ENCODE peak calls at places on chromosomes 11 and 22, in six cellular contexts. One of them, this sample, is unnamed.

GRCh38 chr11:76577199-76577920 is 93.2 kb downstream of the LRRC32 start:
- DNase-seq in HepG2: no peak
- DNase-seq in GM12878: no peak
- DNase-seq in IMR-90: peak
- DNase-seq in A549: peak
- DNase-seq in K562: no peak
- DNase-seq in this sample: no peak

GRCh38 chr22:46756097-46756496 is 6.4 kb upstream of the TBC1D22A start:
- DNase-seq in IMR-90: no peak
- DNase-seq in GM12878: no peak
- DNase-seq in K562: peak
- DNase-seq in A549: no peak
- DNase-seq in HepG2: no peak
- DNase-seq in this sample: no peak

GRCh38 chr11:86172894-86173293 is 71.7 kb upstream of the EED start:
- DNase-seq in HepG2: no peak
- DNase-seq in GM12878: no peak
- DNase-seq in K562: peak
- DNase-seq in IMR-90: peak
- DNase-seq in A549: no peak
- DNase-seq in this sample: no peak

GRCh38 chr11:96464695-96465307 is 75.0 kb downstream of the JRKL start:
- DNase-seq in HepG2: peak
- DNase-seq in K562: peak
- DNase-seq in A549: peak
- DNase-seq in IMR-90: peak
- DNase-seq in GM12878: peak
- DNase-seq in this sample: peak

GRCh38 chr11:11657101-11657935 is 35.5 kb upstream of the GALNT18 start:
- DNase-seq in K562: no peak
- DNase-seq in IMR-90: no peak
- DNase-seq in GM12878: no peak
- DNase-seq in HepG2: no peak
- DNase-seq in A549: no peak
- DNase-seq in this sample: no peak

GRCh38 chr11:122202951-122203456 is 87.0 kb upstream of the BLID start:
- DNase-seq in HepG2: peak
- DNase-seq in A549: peak
- DNase-seq in IMR-90: peak
- DNase-seq in K562: peak
- DNase-seq in GM12878: no peak
- DNase-seq in this sample: peak

GRCh38 chr11:776459-777287 is 614 bp downstream of the GATD1 start:
- DNase-seq in IMR-90: no peak
- DNase-seq in GM12878: no peak
- DNase-seq in K562: peak
- DNase-seq in A549: no peak
- DNase-seq in HepG2: no peak
- DNase-seq in this sample: peak

GRCh38 chr11:116217006-116217405 is 555.8 kb downstream of the BUD13 start:
- DNase-seq in K562: peak
- DNase-seq in A549: peak
- DNase-seq in HepG2: peak
- DNase-seq in IMR-90: peak
- DNase-seq in GM12878: no peak
- DNase-seq in this sample: peak

GRCh38 chr11:34512810-34513673 is 552 bp downstream of the ELF5 start:
- DNase-seq in GM12878: peak
- DNase-seq in HepG2: peak
- DNase-seq in K562: peak
- DNase-seq in IMR-90: peak
- DNase-seq in A549: peak
- DNase-seq in this sample: peak
- TF ChIP-seq BHLHE40 in GM12878: no peak
- TF ChIP-seq BHLHE40 in HepG2: no peak
- TF ChIP-seq BHLHE40 in K562: no peak
- TF ChIP-seq BHLHE40 in IMR-90: no peak
- TF ChIP-seq BHLHE40 in A549: no peak
- TF ChIP-seq BHLHE40 in this sample: no peak

GRCh38 chr11:129225190-129225589 is 33.1 kb upstream of the ARHGAP32 start:
- DNase-seq in GM12878: no peak
- DNase-seq in HepG2: no peak
- DNase-seq in A549: no peak
- DNase-seq in IMR-90: peak
- DNase-seq in K562: no peak
- DNase-seq in this sample: no peak

GRCh38 chr11:129222158-129222557 is 30.0 kb upstream of the ARHGAP32 start:
- DNase-seq in HepG2: no peak
- DNase-seq in K562: no peak
- DNase-seq in IMR-90: no peak
- DNase-seq in A549: no peak
- DNase-seq in GM12878: no peak
- DNase-seq in this sample: no peak

GRCh38 chr11:129224538-129224937 is 32.4 kb upstream of the ARHGAP32 start:
- DNase-seq in GM12878: no peak
- DNase-seq in HepG2: no peak
- DNase-seq in K562: no peak
- DNase-seq in IMR-90: no peak
- DNase-seq in A549: no peak
- DNase-seq in this sample: no peak

GRCh38 chr11:129223260-129223659 is 31.1 kb upstream of the ARHGAP32 start:
- DNase-seq in K562: no peak
- DNase-seq in HepG2: no peak
- DNase-seq in A549: no peak
- DNase-seq in GM12878: no peak
- DNase-seq in IMR-90: no peak
- DNase-seq in this sample: no peak

GRCh38 chr11:129223701-129224149 is 31.6 kb upstream of the ARHGAP32 start:
- DNase-seq in K562: no peak
- DNase-seq in A549: no peak
- DNase-seq in HepG2: no peak
- DNase-seq in IMR-90: peak
- DNase-seq in GM12878: no peak
- DNase-seq in this sample: no peak
- TF ChIP-seq BHLHE40 in K562: no peak
- TF ChIP-seq BHLHE40 in A549: no peak
- TF ChIP-seq BHLHE40 in HepG2: no peak
- TF ChIP-seq BHLHE40 in IMR-90: no peak
- TF ChIP-seq BHLHE40 in GM12878: no peak
- TF ChIP-seq BHLHE40 in this sample: no peak

GRCh38 chr22:32620992-32621391 is 146.4 kb downstream of the FBXO7 start:
- DNase-seq in GM12878: no peak
- DNase-seq in A549: peak
- DNase-seq in HepG2: peak
- DNase-seq in K562: no peak
- DNase-seq in IMR-90: no peak
- DNase-seq in this sample: peak

GRCh38 chr22:32617271-32617670 is 142.7 kb downstream of the FBXO7 start:
- DNase-seq in IMR-90: peak
- DNase-seq in K562: no peak
- DNase-seq in HepG2: no peak
- DNase-seq in GM12878: no peak
- DNase-seq in A549: no peak
- DNase-seq in this sample: no peak

GRCh38 chr22:32617883-32618282 is 143.3 kb downstream of the FBXO7 start:
- DNase-seq in A549: no peak
- DNase-seq in HepG2: no peak
- DNase-seq in GM12878: no peak
- DNase-seq in IMR-90: no peak
- DNase-seq in K562: no peak
- DNase-seq in this sample: no peak

GRCh38 chr22:32619614-32620426 is 145.2 kb downstream of the FBXO7 start:
- DNase-seq in IMR-90: peak
- DNase-seq in K562: no peak
- DNase-seq in GM12878: no peak
- DNase-seq in HepG2: peak
- DNase-seq in A549: peak
- DNase-seq in this sample: no peak

DNA sequence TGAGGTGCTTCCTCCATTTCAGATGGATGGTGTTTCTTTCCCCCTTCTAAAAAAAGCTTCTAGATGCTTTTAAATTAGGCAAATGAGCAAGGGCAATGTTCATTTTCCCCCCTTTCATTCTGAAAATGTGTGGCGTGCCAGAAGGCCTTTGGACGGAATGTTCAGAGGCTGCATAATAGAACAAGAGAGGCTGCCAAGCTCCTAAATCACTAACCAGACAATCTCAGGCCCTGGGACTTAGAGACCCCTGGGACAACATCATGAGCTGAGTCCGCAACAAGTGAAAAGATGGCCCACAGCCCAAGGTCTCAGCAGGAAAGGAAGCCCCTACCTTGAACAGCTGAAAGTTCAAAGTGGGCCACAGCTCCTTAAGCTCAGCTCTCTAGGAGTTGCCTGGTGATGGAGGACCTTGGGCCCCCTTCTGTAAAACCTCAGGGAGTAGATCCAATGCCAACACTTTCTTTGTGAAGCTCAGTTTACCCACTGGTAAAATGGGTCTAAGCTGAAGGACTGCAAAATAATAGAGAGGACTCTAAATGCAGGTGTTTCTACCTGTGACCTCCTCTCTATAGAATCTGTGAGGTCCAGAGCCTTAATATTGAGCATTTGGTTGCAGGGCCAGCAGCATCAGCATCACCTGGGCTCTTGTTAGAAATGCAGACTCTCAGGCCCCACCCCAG is 144.0 kb downstream of the FBXO7 start:
- DNase-seq in A549: no peak
- DNase-seq in HepG2: no peak
- DNase-seq in K562: no peak
- DNase-seq in GM12878: no peak
- DNase-seq in IMR-90: no peak
- DNase-seq in this sample: no peak
- TF ChIP-seq BHLHE40 in A549: no peak
- TF ChIP-seq BHLHE40 in HepG2: no peak
- TF ChIP-seq BHLHE40 in K562: no peak
- TF ChIP-seq BHLHE40 in GM12878: no peak
- TF ChIP-seq BHLHE40 in IMR-90: no peak
- TF ChIP-seq BHLHE40 in this sample: no peak

GRCh38 chr11:129533395-129533794 is 157.7 kb downstream of the BARX2 start:
- DNase-seq in HepG2: no peak
- DNase-seq in A549: no peak
- DNase-seq in IMR-90: no peak
- DNase-seq in K562: no peak
- DNase-seq in GM12878: no peak
- DNase-seq in this sample: no peak

GRCh38 chr11:129530154-129530895 is 154.7 kb downstream of the BARX2 start:
- DNase-seq in A549: no peak
- DNase-seq in K562: no peak
- DNase-seq in IMR-90: no peak
- DNase-seq in HepG2: peak
- DNase-seq in GM12878: no peak
- DNase-seq in this sample: no peak

DNA sequence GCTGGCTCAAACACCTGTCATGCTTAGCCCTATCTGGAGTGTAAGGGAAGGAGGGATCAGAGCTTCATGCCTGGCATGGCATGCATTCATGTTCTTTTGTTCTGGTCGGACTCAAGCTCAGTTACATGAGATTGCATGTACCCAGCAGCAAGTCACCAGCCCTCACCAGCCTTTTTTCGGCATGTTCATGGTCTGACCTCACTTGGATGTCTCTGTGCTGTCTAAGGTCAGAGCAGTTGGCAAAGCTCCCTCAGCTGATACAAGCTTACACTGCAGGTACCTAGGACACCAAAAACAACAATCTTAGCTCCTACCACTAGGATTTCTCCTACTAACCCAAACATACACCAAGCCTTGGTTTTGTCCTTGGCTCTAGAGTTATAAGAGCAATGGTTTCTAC is 152.6 kb downstream of the BARX2 start:
- DNase-seq in A549: no peak
- DNase-seq in K562: no peak
- DNase-seq in HepG2: no peak
- DNase-seq in IMR-90: no peak
- DNase-seq in GM12878: no peak
- DNase-seq in this sample: no peak
- TF ChIP-seq BHLHE40 in A549: no peak
- TF ChIP-seq BHLHE40 in K562: no peak
- TF ChIP-seq BHLHE40 in HepG2: no peak
- TF ChIP-seq BHLHE40 in IMR-90: no peak
- TF ChIP-seq BHLHE40 in GM12878: no peak
- TF ChIP-seq BHLHE40 in this sample: no peak

GRCh38 chr11:61716478-61717285 is 35.8 kb upstream of the MYRF start:
- DNase-seq in IMR-90: no peak
- DNase-seq in GM12878: no peak
- DNase-seq in A549: no peak
- DNase-seq in K562: no peak
- DNase-seq in HepG2: no peak
- DNase-seq in this sample: no peak

GRCh38 chr11:61717286-61718033 is 35.0 kb upstream of the MYRF start:
- DNase-seq in K562: no peak
- DNase-seq in GM12878: no peak
- DNase-seq in IMR-90: no peak
- DNase-seq in HepG2: no peak
- DNase-seq in A549: no peak
- DNase-seq in this sample: no peak

GRCh38 chr11:61718613-61719302 is 33.7 kb upstream of the MYRF start:
- DNase-seq in GM12878: no peak
- DNase-seq in K562: peak
- DNase-seq in IMR-90: peak
- DNase-seq in HepG2: no peak
- DNase-seq in A549: no peak
- DNase-seq in this sample: peak

GRCh38 chr11:61719968-61720367 is 32.5 kb upstream of the MYRF start:
- DNase-seq in GM12878: no peak
- DNase-seq in IMR-90: no peak
- DNase-seq in A549: no peak
- DNase-seq in HepG2: no peak
- DNase-seq in K562: no peak
- DNase-seq in this sample: no peak

DNA sequence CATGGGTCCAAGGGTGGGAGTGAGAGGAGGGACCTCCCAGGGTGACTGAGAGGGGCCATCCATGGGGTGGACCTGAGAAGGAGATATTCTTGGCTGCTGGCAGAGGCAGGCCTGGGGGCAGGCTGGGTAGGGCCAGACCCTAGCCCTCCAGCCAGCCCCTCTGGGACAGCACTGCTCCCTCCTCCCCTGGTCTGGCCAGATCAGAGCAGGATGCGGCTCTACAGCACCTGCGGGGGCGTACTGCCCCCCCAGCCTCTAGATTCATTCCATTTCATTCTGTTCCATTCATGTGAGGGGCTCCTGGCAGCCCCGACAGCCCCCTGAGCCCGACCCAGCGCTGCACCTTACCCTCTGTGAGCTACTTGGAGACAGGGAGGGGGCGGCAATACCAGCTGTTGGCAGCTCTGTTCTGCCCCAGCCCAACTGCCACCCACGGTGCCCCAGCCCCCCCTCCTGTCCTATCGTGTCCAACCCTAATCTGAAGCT is 34.3 kb upstream of the MYRF start:
- DNase-seq in IMR-90: no peak
- DNase-seq in HepG2: no peak
- DNase-seq in A549: no peak
- DNase-seq in GM12878: no peak
- DNase-seq in K562: no peak
- DNase-seq in this sample: no peak
- TF ChIP-seq BHLHE40 in IMR-90: no peak
- TF ChIP-seq BHLHE40 in HepG2: no peak
- TF ChIP-seq BHLHE40 in A549: no peak
- TF ChIP-seq BHLHE40 in GM12878: no peak
- TF ChIP-seq BHLHE40 in K562: no peak
- TF ChIP-seq BHLHE40 in this sample: no peak

This sample was measured in HEK293T.